ENCODE peak calls at places on chromosomes 6 and 20, in six cellular contexts. L is GM23338, C is K562, T is H1, Q is WTC11, I is HepG2. O is an unnamed sample.

GRCh38 chr6:44049163-44049988 is 77.9 kb downstream of the MRPL14 start:
- DNase-seq in L (no peak), T (no peak), Q (no peak), C (no peak), I (no peak), O (no peak)

GRCh38 chr6:5142915-5143314 is 57.8 kb downstream of the PPP1R3G start:
- DNase-seq in Q (no peak), T (no peak), I (no peak), C (no peak), L (no peak), O (no peak)

GRCh38 chr6:169141706-169142705 is 111.6 kb downstream of the THBS2 start:
- DNase-seq in I (no peak), L (no peak), Q (no peak), T (no peak), C (no peak), O (no peak)

GRCh38 chr6:57302477-57302876 is 15.0 kb upstream of the PRIM2 start:
- DNase-seq in T (no peak), L (no peak), Q (no peak), I (no peak), C (no peak), O (no peak)

GRCh38 chr20:6698056-6698455 is 69.4 kb upstream of the BMP2 start:
- DNase-seq in L (peak; percentile 42), I (peak; percentile 66), T (peak; percentile 43), C (no peak), Q (peak; percentile 21), O (no peak)

GRCh38 chr6:81995548-81996289 is 243.2 kb upstream of the TENT5A start:
- DNase-seq in L (no peak), C (no peak), Q (no peak), T (no peak), I (no peak), O (no peak)

GRCh38 chr6:35445691-35446090 is 6.4 kb upstream of the FANCE start:
- DNase-seq in C (no peak), I (no peak), L (no peak), Q (no peak), T (no peak), O (no peak)

GRCh38 chr6:38715016-38715809 is at the start of gene DNAH8:
- DNase-seq in L (peak; percentile 58), C (no peak), T (no peak), Q (peak; percentile 49), I (no peak), O (no peak)

GRCh38 chr6:72406517-72406916 is 215.3 kb upstream of the KCNQ5 start:
- DNase-seq in Q (no peak), T (no peak), C (no peak), L (no peak), I (no peak), O (no peak)

GRCh38 chr20:32292548-32292947 is 15.1 kb downstream of the KIF3B start:
- DNase-seq in Q (no peak), C (no peak), T (no peak), I (no peak), L (no peak), O (no peak)

GRCh38 chr6:101605874-101606273 is 212.4 kb downstream of the GRIK2 start:
- DNase-seq in C (no peak), T (no peak), I (no peak), Q (no peak), L (no peak), O (peak; percentile 3)

GRCh38 chr6:137236581-137237355 is 17.6 kb upstream of the IFNGR1 start:
- DNase-seq in T (no peak), I (no peak), C (no peak), Q (no peak), L (no peak), O (no peak)

GRCh38 chr20:44154521-44155001 is 32.4 kb downstream of the JPH2 start:
- DNase-seq in Q (no peak), L (no peak), T (no peak), C (no peak), I (no peak), O (no peak)

GRCh38 chr6:137824502-137824879 is 42.6 kb upstream of the TNFAIP3 start:
- DNase-seq in T (no peak), C (no peak), Q (no peak), L (no peak), I (no peak), O (no peak)

GRCh38 chr6:15531973-15532372 is 130.9 kb downstream of the DTNBP1 start:
- DNase-seq in C (no peak), Q (no peak), L (no peak), T (no peak), I (no peak), O (no peak)

GRCh38 chr6:31042801-31043200 is 32.5 kb downstream of the MUC22 start:
- DNase-seq in L (peak; percentile 88), C (peak; percentile 59), I (peak; percentile 56), T (peak; percentile 21), Q (peak; percentile 72), O (no peak)

GRCh38 chr6:117674503-117674902 is 766 bp upstream of the NUS1 start:
- DNase-seq in C (no peak), T (no peak), Q (no peak), I (no peak), L (peak; percentile 4), O (no peak)

GRCh38 chr6:130070747-130071146 is 52.4 kb downstream of the L3MBTL3 start:
- DNase-seq in Q (no peak), C (no peak), T (no peak), L (no peak), I (no peak), O (no peak)
- TF ChIP-seq CREB1 in Q (no peak), C (no peak), T (no peak), L (no peak), I (no peak), O (no peak)

GRCh38 chr6:8337147-8337546 is 98.2 kb downstream of the SLC35B3 start:
- DNase-seq in Q (no peak), L (no peak), C (no peak), I (no peak), T (no peak), O (no peak)

GRCh38 chr6:8334113-8334512 is 101.2 kb downstream of the SLC35B3 start:
- DNase-seq in C (no peak), T (no peak), Q (no peak), I (no peak), L (no peak), O (no peak)

GRCh38 chr6:8336406-8336805 is 98.9 kb downstream of the SLC35B3 start:
- DNase-seq in L (no peak), C (no peak), Q (no peak), I (no peak), T (no peak), O (no peak)

GRCh38 chr6:8335896-8336295 is 99.4 kb downstream of the SLC35B3 start:
- DNase-seq in L (no peak), T (no peak), C (no peak), Q (no peak), I (no peak), O (no peak)

DNA sequence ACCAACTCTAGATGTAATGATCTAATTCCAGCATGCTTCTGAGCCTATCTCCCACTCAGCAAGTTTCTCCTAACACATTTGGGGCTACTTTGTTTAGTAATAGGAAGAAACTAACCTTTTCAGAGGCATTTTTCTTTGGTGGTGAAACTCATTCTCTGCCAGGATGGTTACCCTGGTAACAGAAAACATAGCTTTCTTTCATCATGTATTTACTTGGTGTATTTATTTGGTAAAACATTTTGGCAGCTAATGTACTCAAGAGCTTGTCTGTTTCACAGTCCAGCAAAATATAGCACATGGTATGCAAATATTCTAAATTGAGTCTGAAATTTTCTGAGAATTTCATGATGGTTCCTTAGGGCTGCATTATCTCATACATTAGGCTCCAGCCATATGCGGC is 100.0 kb downstream of the SLC35B3 start:
- DNase-seq in I (no peak), L (no peak), T (no peak), C (no peak), Q (no peak), O (no peak)
- TF ChIP-seq CREB1 in I (no peak), L (no peak), T (no peak), C (no peak), Q (no peak), O (no peak)

DNA sequence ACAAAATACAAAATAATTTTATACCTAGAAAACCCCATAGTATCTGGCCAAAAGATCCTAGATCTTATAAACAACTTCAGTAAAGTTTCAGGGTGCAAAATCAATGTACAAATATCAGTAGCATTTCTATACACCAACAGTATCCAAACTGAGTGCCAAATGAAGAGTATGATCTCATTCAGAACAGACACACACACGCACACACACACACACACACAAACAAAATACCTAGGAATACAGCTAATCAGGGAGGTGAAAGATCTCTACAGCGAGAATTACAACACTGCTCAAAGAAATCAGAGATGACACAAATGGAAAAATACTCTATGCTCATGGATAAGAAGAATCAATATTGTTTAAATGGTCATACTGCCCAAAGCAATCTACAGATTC is 49.2 kb downstream of the TOMM6 start:
- DNase-seq in I (no peak), Q (no peak), T (no peak), C (no peak), L (no peak), O (no peak)
- TF ChIP-seq CREB1 in I (no peak), Q (no peak), T (no peak), C (no peak), L (no peak), O (no peak)

DNA sequence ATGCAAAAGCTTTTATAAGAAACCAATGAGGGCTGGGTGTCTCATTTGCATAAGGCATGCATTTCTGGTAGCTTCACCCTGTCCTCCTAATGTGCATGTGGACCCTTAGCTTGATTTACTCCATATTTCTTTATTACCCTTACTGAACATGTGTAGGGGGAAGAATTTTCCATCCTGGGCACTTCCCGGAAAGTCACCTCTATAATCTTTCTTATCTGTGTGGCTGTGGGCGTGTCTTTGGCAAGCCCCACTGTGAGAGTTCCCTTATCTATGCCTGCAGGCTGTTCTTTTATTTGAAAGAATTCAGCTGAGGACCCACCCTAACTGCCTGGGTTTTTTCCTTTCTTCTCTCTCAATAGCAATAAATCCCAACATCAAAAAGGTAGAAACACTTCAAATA is 627.8 kb downstream of the DOK5 start:
- DNase-seq in T (no peak), L (no peak), Q (no peak), I (no peak), C (peak; percentile 78), O (no peak)
- TF ChIP-seq CREB1 in T (no peak), L (no peak), Q (no peak), I (no peak), C (no peak), O (no peak)

GRCh38 chr20:23305098-23305497 is 45.5 kb upstream of the NXT1 start:
- DNase-seq in C (no peak), T (no peak), I (no peak), Q (no peak), L (no peak), O (no peak)
- TF ChIP-seq CREB1 in C (no peak), T (no peak), I (no peak), Q (no peak), L (no peak), O (no peak)

O was measured in GM12878.